ENCODE peak calls at places on chromosomes 1 and 21, in four cellular contexts. P, S, K and I are unnamed samples.

GRCh38 chr1:30914931-30915330 is 6.4 kb upstream of the SDC3 start:
- DNase-seq in P (no peak), S (no peak), K (no peak), I (no peak)

GRCh38 chr21:26836546-26836945 is 8.7 kb downstream of the ADAMTS1 start:
- DNase-seq in P (no peak), S (no peak), K (no peak), I (no peak)

GRCh38 chr21:37220433-37220980 is 46.6 kb downstream of the VPS26C start:
- DNase-seq in P (peak), S (no peak), K (peak), I (no peak)

GRCh38 chr1:24910751-24911650 is 19.1 kb downstream of the RUNX3 start:
- DNase-seq in P (no peak), S (no peak), K (no peak), I (peak)

GRCh38 chr1:116476321-116476720 is 94.5 kb downstream of the CD58 start:
- DNase-seq in P (no peak), S (peak), K (no peak), I (no peak)

GRCh38 chr21:17903029-17903806 is 84.1 kb upstream of the C21orf91 start:
- DNase-seq in P (no peak), S (no peak), K (peak), I (no peak)

GRCh38 chr1:15123925-15124324 is 29.6 kb upstream of the TMEM51 start:
- DNase-seq in P (no peak), S (peak), K (no peak), I (no peak)

GRCh38 chr1:114320586-114320985 is 166.9 kb upstream of the SYT6 start:
- DNase-seq in P (no peak), S (no peak), K (no peak), I (no peak)

GRCh38 chr21:38646213-38646837 is 148.0 kb upstream of the ERG start:
- DNase-seq in P (no peak), S (no peak), K (no peak), I (no peak)

GRCh38 chr1:244801246-244801645 is 34.2 kb upstream of the COX20 start:
- DNase-seq in P (peak), S (peak), K (peak), I (no peak)

GRCh38 chr1:106290805-106291537 is 765.5 kb upstream of the PRMT6 start:
- DNase-seq in P (no peak), S (no peak), K (peak), I (no peak)

GRCh38 chr1:63112155-63112914 is 210.0 kb upstream of the FOXD3 start:
- DNase-seq in P (no peak), S (no peak), K (no peak), I (no peak)